ENCODE peak calls at places on chromosomes 11 and 22, in five cellular contexts. Z, X, F, Y and E are unnamed samples.

GRCh38 chr11:87722756-87723599 is 452.3 kb downstream of the RAB38 start:
- DNase-seq in Z (no peak), X (peak), F (peak), Y (peak), E (peak)

GRCh38 chr11:88626216-88626615 is 288.7 kb upstream of the CTSC start:
- DNase-seq in Z (no peak), X (no peak), F (no peak), Y (no peak), E (no peak)

GRCh38 chr22:31080848-31081649 is at the start of gene SMTN:
- DNase-seq in Z (peak), X (peak), F (peak), Y (peak), E (peak)

GRCh38 chr11:86569109-86569508 is 103.3 kb downstream of the ME3 start:
- DNase-seq in Z (no peak), X (no peak), F (no peak), Y (no peak), E (no peak)

GRCh38 chr22:29379258-29379657 is 9.1 kb downstream of the AP1B1 start:
- DNase-seq in Z (no peak), X (no peak), F (no peak), Y (no peak), E (no peak)

GRCh38 chr11:75639752-75640151 is 29.1 kb downstream of the MAP6 start:
- DNase-seq in Z (peak), X (peak), F (no peak), Y (peak), E (no peak)

GRCh38 chr11:96200243-96200642 is 142.8 kb downstream of the MAML2 start:
- DNase-seq in Z (no peak), X (no peak), F (no peak), Y (no peak), E (no peak)

GRCh38 chr22:29695129-29695926 is 24.5 kb upstream of the CABP7 start:
- DNase-seq in Z (no peak), X (no peak), F (no peak), Y (peak), E (no peak)

GRCh38 chr22:34975721-34976120 is 90.2 kb upstream of the ISX start:
- DNase-seq in Z (no peak), X (peak), F (no peak), Y (no peak), E (no peak)

GRCh38 chr22:47401592-47401898 is 639.1 kb downstream of the TBC1D22A start:
- DNase-seq in Z (no peak), X (no peak), F (no peak), Y (no peak), E (no peak)
- TF ChIP-seq FOXM1 in Z (no peak), X (no peak), F (no peak), Y (no peak), E (no peak)

GRCh38 chr11:71223081-71223405 is 29.3 kb downstream of the SHANK2 start:
- DNase-seq in Z (no peak), X (no peak), F (no peak), Y (no peak), E (no peak)

GRCh38 chr11:71218789-71219499 is 33.4 kb downstream of the SHANK2 start:
- DNase-seq in Z (no peak), X (no peak), F (no peak), Y (no peak), E (no peak)

GRCh38 chr11:71222318-71223080 is 29.9 kb downstream of the SHANK2 start:
- DNase-seq in Z (no peak), X (no peak), F (no peak), Y (no peak), E (no peak)

GRCh38 chr11:71221851-71222250 is 30.5 kb downstream of the SHANK2 start:
- DNase-seq in Z (no peak), X (no peak), F (no peak), Y (no peak), E (no peak)

GRCh38 chr11:71221201-71221600 is 31.2 kb downstream of the SHANK2 start:
- DNase-seq in Z (no peak), X (no peak), F (no peak), Y (no peak), E (no peak)
- TF ChIP-seq FOXM1 in Z (no peak), X (no peak), F (no peak), Y (no peak), E (no peak)

GRCh38 chr11:114076974-114077373 is 17.5 kb downstream of the ZBTB16 start:
- DNase-seq in Z (no peak), X (no peak), F (no peak), Y (peak), E (no peak)
- TF ChIP-seq FOXM1 in Z (no peak), X (no peak), F (no peak), Y (no peak), E (no peak)

GRCh38 chr22:39802682-39803081 is 90.9 kb downstream of the ENTHD1 start:
- DNase-seq in Z (no peak), X (no peak), F (no peak), Y (no peak), E (no peak)

GRCh38 chr22:39800790-39801540 is 92.6 kb downstream of the ENTHD1 start:
- DNase-seq in Z (no peak), X (peak), F (no peak), Y (peak), E (no peak)

GRCh38 chr22:39808087-39808486 is 85.5 kb downstream of the ENTHD1 start:
- DNase-seq in Z (no peak), X (peak), F (peak), Y (peak), E (peak)

GRCh38 chr22:39809772-39810557 is 83.6 kb downstream of the ENTHD1 start:
- DNase-seq in Z (no peak), X (no peak), F (no peak), Y (no peak), E (no peak)

GRCh38 chr22:39805117-39805516 is 88.4 kb downstream of the ENTHD1 start:
- DNase-seq in Z (no peak), X (no peak), F (no peak), Y (no peak), E (no peak)
- TF ChIP-seq FOXM1 in Z (no peak), X (no peak), F (no peak), Y (no peak), E (no peak)

GRCh38 chr11:69429716-69430491 is 51.6 kb upstream of the LINC01488 start:
- DNase-seq in Z (no peak), X (no peak), F (no peak), Y (no peak), E (no peak)

GRCh38 chr11:69425444-69425843 is 56.0 kb upstream of the LINC01488 start:
- DNase-seq in Z (no peak), X (no peak), F (no peak), Y (no peak), E (no peak)

GRCh38 chr11:69427906-69428880 is 53.3 kb upstream of the LINC01488 start:
- DNase-seq in Z (no peak), X (no peak), F (no peak), Y (no peak), E (no peak)

GRCh38 chr11:69425895-69426544 is 55.4 kb upstream of the LINC01488 start:
- DNase-seq in Z (no peak), X (no peak), F (no peak), Y (no peak), E (no peak)

GRCh38 chr11:69427337-69427736 is 54.1 kb upstream of the LINC01488 start:
- DNase-seq in Z (no peak), X (no peak), F (peak), Y (no peak), E (no peak)
- TF ChIP-seq FOXM1 in Z (no peak), X (no peak), F (no peak), Y (no peak), E (no peak)

DNA sequence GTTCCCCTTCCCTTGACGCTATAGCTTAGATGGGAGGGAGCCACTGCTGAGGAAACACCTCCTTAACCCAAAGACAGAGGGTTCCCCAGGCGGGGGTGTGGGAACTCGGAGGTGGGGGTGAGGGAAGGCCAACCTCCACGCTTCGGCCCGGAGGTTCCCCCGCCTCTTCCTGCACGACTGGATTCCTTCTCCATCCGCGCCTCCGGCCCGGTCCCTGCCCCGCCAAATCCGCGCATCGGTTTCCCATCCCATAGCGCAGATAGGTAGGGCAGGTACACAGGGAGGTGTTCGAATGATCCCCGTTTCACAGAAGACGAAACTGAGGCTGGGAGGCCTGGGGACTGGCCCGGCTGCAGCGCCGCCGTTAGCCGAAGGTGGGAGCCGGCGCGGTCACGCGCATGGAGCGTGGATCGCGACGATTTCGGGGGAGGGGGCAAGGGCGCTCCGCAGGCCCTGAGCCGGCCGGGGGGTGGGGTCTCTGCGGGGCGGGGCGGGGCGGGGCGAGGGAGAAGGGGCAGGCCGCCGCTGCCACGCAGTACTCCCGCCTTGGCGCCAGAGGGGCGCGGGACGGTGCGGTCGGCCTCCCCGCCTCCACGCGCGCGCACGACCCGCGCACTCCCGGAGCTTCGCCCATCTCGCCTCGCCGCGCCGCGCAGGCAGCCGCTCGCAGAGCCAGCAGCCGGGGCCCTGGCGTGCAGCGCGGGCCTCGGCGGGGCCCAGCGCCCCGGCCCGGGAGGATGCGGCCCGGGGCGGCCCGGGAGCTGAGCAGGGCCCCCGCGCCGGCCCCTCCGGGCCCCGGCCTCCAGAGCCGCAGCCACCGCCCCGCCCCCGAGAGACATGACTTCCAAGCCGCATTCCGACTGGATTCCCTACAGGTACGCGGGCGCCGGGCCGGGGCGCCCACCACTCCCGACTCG is at the start of gene TUB:
- DNase-seq in Z (no peak), X (no peak), F (no peak), Y (peak), E (peak)
- TF ChIP-seq FOXM1 in Z (no peak), X (no peak), F (no peak), Y (no peak), E (no peak)

DNA sequence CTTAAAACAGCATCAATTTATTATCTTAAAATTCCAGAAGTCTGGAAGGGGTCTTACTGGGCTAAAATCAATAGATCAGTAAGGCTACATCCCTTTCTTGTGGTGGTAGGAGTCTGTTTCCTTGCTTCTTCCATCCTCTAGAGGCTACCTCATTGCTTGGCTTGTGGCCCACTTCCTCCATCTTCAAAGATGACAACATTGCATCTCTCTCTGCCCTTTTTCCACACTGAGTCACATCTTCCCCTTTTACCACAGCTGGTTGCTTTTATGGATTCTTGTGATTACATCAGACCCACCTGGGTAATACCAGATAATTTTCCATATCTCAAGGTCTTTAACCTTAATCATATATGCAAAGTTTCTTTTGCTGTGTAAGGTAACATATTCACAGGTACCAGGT is 60.9 kb downstream of the GRIA4 start:
- DNase-seq in Z (no peak), X (no peak), F (no peak), Y (no peak), E (no peak)
- TF ChIP-seq FOXM1 in Z (no peak), X (no peak), F (no peak), Y (no peak), E (no peak)

GRCh38 chr11:69867076-69868002 is 48.1 kb upstream of the FGF3 start:
- DNase-seq in Z (no peak), X (no peak), F (no peak), Y (peak), E (no peak)
- TF ChIP-seq FOXM1 in Z (no peak), X (no peak), F (no peak), Y (no peak), E (no peak)

DNA sequence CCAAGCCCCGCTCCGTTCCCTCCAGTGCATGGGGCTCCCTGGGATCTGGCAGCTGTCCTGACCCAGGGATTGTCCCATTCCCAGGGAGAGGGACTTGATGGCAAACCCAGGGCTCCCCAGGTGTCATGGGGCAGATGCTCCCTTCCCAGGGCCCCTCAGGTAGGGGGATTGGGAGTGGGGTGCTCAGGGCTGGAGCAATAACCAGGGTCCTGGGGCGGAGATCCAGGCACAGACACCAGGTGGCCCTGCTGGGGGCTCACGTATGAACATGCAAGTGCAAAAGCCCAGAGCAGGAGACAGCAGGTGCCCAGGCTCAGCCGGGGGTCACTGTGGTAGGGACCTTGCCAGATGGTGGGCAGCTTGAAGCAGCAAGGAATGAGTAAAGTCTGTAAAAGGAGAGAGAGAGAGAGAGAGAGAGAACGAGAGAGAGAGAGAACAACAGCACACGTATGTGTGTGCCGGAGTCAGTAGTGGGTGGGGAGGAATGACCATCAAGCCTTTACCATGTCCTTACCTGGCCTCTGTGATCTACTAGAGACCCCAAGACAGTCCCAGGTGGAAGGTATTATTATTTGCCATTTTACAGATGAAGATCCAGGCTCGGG is 19.3 kb upstream of the MPPED1 start:
- DNase-seq in Z (no peak), X (no peak), F (no peak), Y (no peak), E (no peak)
- TF ChIP-seq FOXM1 in Z (no peak), X (no peak), F (no peak), Y (no peak), E (no peak)